ENCODE peak calls at places on chromosomes 16 and 17, in six cellular contexts. A is IMR-90, X is neuronal stem cell, V is mesendoderm, F is H1, K is mesenchymal stem cell. D is an unnamed sample.

GRCh38 chr17:32283745-32284207 is 18.1 kb downstream of the RHBDL3 start:
- DNase-seq in A (peak; percentile 72), X (no peak), V (no peak), F (no peak), K (peak; percentile 24), D (no peak)

GRCh38 chr17:29379084-29379811 is 10.9 kb upstream of the TAOK1 start:
- DNase-seq in A (no peak), X (no peak), V (peak; percentile 26), F (no peak), K (peak; percentile 29), D (peak; percentile 60)

GRCh38 chr17:13727441-13728171 is 125.9 kb upstream of the HS3ST3A1 start:
- DNase-seq in A (peak; percentile 80), X (no peak), V (no peak), F (no peak), K (peak; percentile 79), D (peak; percentile 31)

GRCh38 chr17:77807746-77808441 is 150.6 kb upstream of the TNRC6C start:
- DNase-seq in A (no peak), X (no peak), V (no peak), F (no peak), K (no peak), D (no peak)

GRCh38 chr17:41864498-41864836 is 756 bp downstream of the KLHL11 start:
- DNase-seq in A (no peak), X (no peak), V (no peak), F (no peak), K (no peak), D (no peak)

GRCh38 chr17:7217113-7217987 is 2.3 kb downstream of the DLG4 start:
- DNase-seq in A (peak; percentile 71), X (no peak), V (peak; percentile 88), F (no peak), K (peak; percentile 81), D (no peak)

GRCh38 chr17:1764274-1764673 is 2.4 kb downstream of the SERPINF1 start:
- DNase-seq in A (peak; percentile 87), X (no peak), V (no peak), F (no peak), K (peak; percentile 85), D (no peak)

GRCh38 chr17:64459284-64459747 is 10.4 kb downstream of the MILR1 start:
- DNase-seq in A (peak; percentile 75), X (no peak), V (no peak), F (no peak), K (peak; percentile 69), D (peak; percentile 66)

GRCh38 chr17:73933871-73934270 is 269.6 kb upstream of the RPL38 start:
- DNase-seq in A (no peak), X (no peak), V (peak; percentile 37), F (no peak), K (no peak), D (no peak)

GRCh38 chr16:3971261-3971660 is 90.7 kb upstream of the CREBBP start:
- DNase-seq in A (peak; percentile 98), X (no peak), V (no peak), F (no peak), K (peak; percentile 92), D (peak; percentile 88)

GRCh38 chr16:14398014-14398717 is 231.9 kb downstream of the PARN start:
- DNase-seq in A (peak; percentile 10), X (no peak), V (no peak), F (no peak), K (no peak), D (no peak)

GRCh38 chr16:77437859-77438258 is 3.0 kb upstream of the ADAMTS18 start:
- DNase-seq in A (no peak), X (no peak), V (peak; percentile 46), F (no peak), K (peak; percentile 27), D (no peak)

GRCh38 chr17:77371117-77371887 is 230.5 kb downstream of the SEC14L1 start:
- DNase-seq in A (peak; percentile 50), X (no peak), V (no peak), F (no peak), K (peak; percentile 76), D (no peak)

DNA sequence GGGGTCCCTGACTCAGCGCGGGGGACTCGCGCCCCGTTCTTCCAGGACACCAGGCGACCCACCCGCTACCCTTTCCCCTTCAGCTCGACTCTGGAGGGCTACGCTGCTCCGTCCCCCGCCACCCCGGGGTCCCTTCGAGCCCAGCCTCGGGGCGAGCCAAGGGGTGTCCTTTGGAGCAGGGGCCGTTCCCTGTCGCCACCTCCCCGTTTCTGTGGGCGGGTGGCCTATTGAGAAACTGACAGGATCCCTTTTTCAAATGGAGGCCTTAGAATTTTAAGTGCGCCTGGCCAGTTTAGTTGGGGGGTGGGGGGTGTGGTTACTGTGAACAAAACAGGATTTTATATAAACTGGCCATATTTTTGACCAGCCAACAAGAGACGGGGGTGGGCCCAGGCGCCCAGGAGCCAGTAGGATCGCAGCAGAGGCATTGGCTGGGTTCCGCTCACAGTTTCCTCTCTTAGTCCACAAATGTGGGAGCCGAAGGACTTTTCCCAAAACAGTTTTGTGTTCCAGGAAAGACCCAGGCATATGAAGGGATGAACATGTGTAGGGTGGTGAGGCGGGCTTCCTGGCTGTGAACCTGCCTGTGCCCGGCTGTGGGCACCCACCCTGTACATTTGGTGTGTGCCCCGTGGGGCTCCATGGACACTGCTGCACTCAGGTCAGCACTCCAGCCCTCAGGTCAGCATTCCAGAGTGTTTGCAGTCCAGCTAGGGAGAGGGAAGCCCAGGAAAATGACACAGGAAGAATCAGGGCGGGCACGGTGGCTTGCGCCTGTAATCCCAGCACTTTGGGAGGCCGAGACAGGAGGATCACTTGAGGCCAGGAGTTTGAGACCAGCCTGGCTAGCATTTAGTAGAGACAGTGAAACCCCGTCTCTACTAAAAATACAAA is 722 bp upstream of the TIMP2 start:
- DNase-seq in A (peak; percentile 87), X (no peak), V (peak; percentile 24), F (no peak), K (peak; percentile 55), D (peak; percentile 72)
- H3K18ac ChIP-seq in A (peak overlapping the region; percentile 83), X (peak overlapping the region; percentile 99), V (peak overlapping the region; percentile 91), F (no peak overlapping the region), K (peak overlapping the region; percentile 69), D (peak overlapping the region; percentile 71)

GRCh38 chr17:44361292-44362055 is 2.2 kb downstream of the FAM171A2 start:
- DNase-seq in A (no peak), X (no peak), V (no peak), F (no peak), K (no peak), D (no peak)
- H3K4me3 ChIP-seq in A (no peak overlapping the region), X (no peak overlapping the region), V (no peak overlapping the region), F (peak overlapping the region; percentile 3), K (no peak overlapping the region), D (no peak overlapping the region)

GRCh38 chr16:55277536-55277935 is 46.5 kb upstream of the IRX6 start:
- DNase-seq in A (no peak), X (no peak), V (peak; percentile 46), F (no peak), K (no peak), D (no peak)

GRCh38 chr16:55273356-55273755 is 50.6 kb upstream of the IRX6 start:
- DNase-seq in A (no peak), X (no peak), V (no peak), F (no peak), K (no peak), D (no peak)

GRCh38 chr16:55274391-55274790 is 49.6 kb upstream of the IRX6 start:
- DNase-seq in A (no peak), X (no peak), V (no peak), F (no peak), K (no peak), D (no peak)

GRCh38 chr16:55273959-55274358 is 50.0 kb upstream of the IRX6 start:
- DNase-seq in A (no peak), X (no peak), V (no peak), F (no peak), K (no peak), D (no peak)

DNA sequence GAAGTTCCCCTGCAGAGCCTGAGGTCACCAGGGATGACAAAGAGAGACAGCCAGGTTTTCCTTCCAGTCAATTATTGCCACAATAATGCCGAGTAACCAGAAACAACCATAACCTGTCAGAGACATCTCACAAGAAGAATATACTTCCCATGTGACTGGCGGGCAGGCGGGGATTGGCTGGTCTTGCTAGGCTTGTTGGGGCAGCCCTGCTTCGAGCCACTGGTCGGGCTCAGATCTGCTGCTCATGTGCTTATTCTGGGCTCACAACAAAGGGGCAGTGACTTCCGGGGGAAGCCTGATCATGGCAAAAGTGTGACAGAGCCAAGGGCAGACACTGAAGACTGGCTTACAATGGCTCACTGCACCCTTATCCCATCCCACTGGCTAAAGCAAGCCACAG is 48.1 kb upstream of the IRX6 start:
- DNase-seq in A (no peak), X (no peak), V (no peak), F (no peak), K (no peak), D (no peak)
- H3K18ac ChIP-seq in A (no peak overlapping the region), X (no peak overlapping the region), V (no peak overlapping the region), F (no peak overlapping the region), K (no peak overlapping the region), D (no peak overlapping the region)

GRCh38 chr17:59754547-59754946 is 47.1 kb downstream of the VMP1 start:
- DNase-seq in A (peak; percentile 98), X (no peak), V (peak; percentile 64), F (no peak), K (peak; percentile 96), D (peak; percentile 35)
- H3K4me3 ChIP-seq in A (no peak overlapping the region), X (no peak overlapping the region), V (no peak overlapping the region), F (no peak overlapping the region), K (peak overlapping the region; percentile 48), D (no peak overlapping the region)

GRCh38 chr17:44360144-44360533 is 3.5 kb downstream of the FAM171A2 start:
- DNase-seq in A (no peak), X (no peak), V (no peak), F (no peak), K (no peak), D (no peak)

GRCh38 chr17:44362056-44362355 is 1.6 kb downstream of the FAM171A2 start:
- DNase-seq in A (no peak), X (no peak), V (no peak), F (no peak), K (no peak), D (no peak)

GRCh38 chr17:44362479-44362963 is 1.1 kb downstream of the FAM171A2 start:
- DNase-seq in A (no peak), X (no peak), V (no peak), F (no peak), K (no peak), D (no peak)

GRCh38 chr17:44359458-44360143 is 4.1 kb downstream of the FAM171A2 start:
- DNase-seq in A (no peak), X (no peak), V (no peak), F (no peak), K (no peak), D (no peak)

GRCh38 chr17:44360826-44361225 is 2.8 kb downstream of the FAM171A2 start:
- DNase-seq in A (peak; percentile 68), X (peak; percentile 52), V (peak; percentile 56), F (no peak), K (peak; percentile 60), D (no peak)
- H3K18ac ChIP-seq in A (no peak overlapping the region), X (peak overlapping the region; percentile 87), V (no peak overlapping the region), F (no peak overlapping the region), K (peak overlapping the region; percentile 85), D (no peak overlapping the region)